ENCODE peak calls at places on chromosomes 3 and 15, in six cellular contexts. Y is fibroblast of the aortic adventitia, D is right lobe of liver, C is left ventricle myocardium inferior, H is neuronal stem cell, K is fibroblast of mammary gland. P is an unnamed sample.

GRCh38 chr15:79455361-79455760 is 23.2 kb downstream of the MINAR1 start:
- DNase-seq in Y (no peak), D (no peak), C (no peak), H (no peak), K (peak), P (no peak)

GRCh38 chr3:43782541-43782940 is 91.8 kb downstream of the ABHD5 start:
- DNase-seq in Y (no peak), D (no peak), C (no peak), H (no peak), K (no peak), P (no peak)

GRCh38 chr3:79236488-79236887 is 531.3 kb downstream of the ROBO1 start:
- DNase-seq in Y (no peak), D (no peak), C (no peak), H (no peak), K (no peak), P (no peak)

GRCh38 chr3:121995190-121996137 is 26.6 kb downstream of the ILDR1 start:
- DNase-seq in Y (peak), D (no peak), C (peak), H (peak), K (peak), P (peak)

GRCh38 chr15:75785771-75786563 is 57.3 kb upstream of the UBE2Q2 start:
- DNase-seq in Y (no peak), D (no peak), C (no peak), H (peak), K (no peak), P (no peak)

GRCh38 chr3:141642215-141642614 is 95.9 kb upstream of the RNF7 start:
- DNase-seq in Y (no peak), D (no peak), C (no peak), H (no peak), K (no peak), P (peak)

GRCh38 chr3:38655708-38656300 is 6.3 kb upstream of the SCN5A start:
- DNase-seq in Y (peak), D (no peak), C (no peak), H (no peak), K (peak), P (no peak)

GRCh38 chr3:136008732-136009456 is 43.4 kb downstream of the PPP2R3A start:
- DNase-seq in Y (no peak), D (no peak), C (no peak), H (no peak), K (peak), P (no peak)

GRCh38 chr3:127391436-127392145 is 103.7 kb upstream of the PRR20G start:
- DNase-seq in Y (no peak), D (no peak), C (peak), H (no peak), K (no peak), P (no peak)

GRCh38 chr3:169186596-169186995 is 476.9 kb downstream of the MECOM start:
- DNase-seq in Y (no peak), D (no peak), C (no peak), H (no peak), K (no peak), P (no peak)

GRCh38 chr3:152638707-152639450 is 196.1 kb upstream of the P2RY1 start:
- DNase-seq in Y (peak), D (no peak), C (no peak), H (no peak), K (peak), P (peak)

GRCh38 chr3:27576171-27576570 is 92.0 kb upstream of the SLC4A7 start:
- DNase-seq in Y (no peak), D (no peak), C (no peak), H (no peak), K (no peak), P (peak)

GRCh38 chr3:194424953-194425352 is 25.9 kb upstream of the GP5 start:
- DNase-seq in Y (no peak), D (no peak), C (no peak), H (no peak), K (no peak), P (no peak)

GRCh38 chr3:17770682-17771081 is 28.3 kb upstream of the TBC1D5 start:
- DNase-seq in Y (no peak), D (no peak), C (no peak), H (no peak), K (no peak), P (no peak)

GRCh38 chr3:171088984-171089754 is 62.6 kb upstream of the SLC2A2 start:
- DNase-seq in Y (peak), D (no peak), C (no peak), H (no peak), K (peak), P (peak)

GRCh38 chr3:39334205-39334604 is 4.7 kb downstream of the CCR8 start:
- DNase-seq in Y (no peak), D (no peak), C (no peak), H (no peak), K (no peak), P (no peak)

GRCh38 chr3:63911395-63911900 is 735 bp downstream of the SCAANT1 start:
- DNase-seq in Y (no peak), D (no peak), C (no peak), H (no peak), K (peak), P (no peak)

GRCh38 chr15:74060251-74060650 is 22.1 kb downstream of the GOLGA6A start:
- DNase-seq in Y (no peak), D (no peak), C (no peak), H (no peak), K (no peak), P (no peak)

GRCh38 chr3:107690522-107691138 is 167.9 kb downstream of the BBX start:
- DNase-seq in Y (peak), D (no peak), C (no peak), H (no peak), K (peak), P (peak)

GRCh38 chr3:72523409-72524172 is 324.7 kb downstream of the SHQ1 start:
- DNase-seq in Y (no peak), D (peak), C (peak), H (no peak), K (no peak), P (no peak)

GRCh38 chr15:95701410-95701809 is 629.1 kb upstream of the NR2F2 start:
- DNase-seq in Y (no peak), D (no peak), C (no peak), H (no peak), K (no peak), P (no peak)

GRCh38 chr3:195909645-195910498 is 1.5 kb upstream of the TNK2 start:
- DNase-seq in Y (peak), D (peak), C (peak), H (peak), K (peak), P (peak)

GRCh38 chr15:100873029-100873677 is 6.5 kb upstream of the ALDH1A3 start:
- DNase-seq in Y (peak), D (no peak), C (no peak), H (peak), K (peak), P (peak)

GRCh38 chr3:61563614-61564404 is 2.4 kb downstream of the PTPRG start:
- DNase-seq in Y (no peak), D (no peak), C (no peak), H (no peak), K (no peak), P (peak)

GRCh38 chr3:153161714-153162512 is at the start of gene RAP2B:
- DNase-seq in Y (peak), D (peak), C (peak), H (peak), K (peak), P (peak)

GRCh38 chr15:78630886-78631633 is 9.9 kb downstream of the CHRNB4 start:
- DNase-seq in Y (no peak), D (no peak), C (no peak), H (no peak), K (no peak), P (no peak)

GRCh38 chr3:41352526-41352925 is 153.2 kb downstream of the CTNNB1 start:
- DNase-seq in Y (no peak), D (no peak), C (no peak), H (no peak), K (no peak), P (no peak)

GRCh38 chr3:16379838-16380237 is 114.8 kb downstream of the OXNAD1 start:
- DNase-seq in Y (no peak), D (no peak), C (no peak), H (no peak), K (no peak), P (no peak)

GRCh38 chr3:49173116-49173791 is 1.9 kb downstream of the KLHDC8B start:
- DNase-seq in Y (peak), D (no peak), C (peak), H (peak), K (no peak), P (no peak)

GRCh38 chr3:60080648-60081047 is 1030.8 kb upstream of the CFAP20DC start:
- DNase-seq in Y (no peak), D (no peak), C (no peak), H (no peak), K (no peak), P (no peak)

GRCh38 chr15:93974804-93975481 is 256.4 kb upstream of the MCTP2 start:
- DNase-seq in Y (peak), D (no peak), C (no peak), H (peak), K (peak), P (peak)

GRCh38 chr3:33658039-33658438 is 60.0 kb downstream of the CLASP2 start:
- DNase-seq in Y (no peak), D (no peak), C (no peak), H (no peak), K (no peak), P (no peak)
- H3K4me3 ChIP-seq in Y (no peak), D (peak), C (peak), H (no peak), K (no peak), P (no peak)

DNA sequence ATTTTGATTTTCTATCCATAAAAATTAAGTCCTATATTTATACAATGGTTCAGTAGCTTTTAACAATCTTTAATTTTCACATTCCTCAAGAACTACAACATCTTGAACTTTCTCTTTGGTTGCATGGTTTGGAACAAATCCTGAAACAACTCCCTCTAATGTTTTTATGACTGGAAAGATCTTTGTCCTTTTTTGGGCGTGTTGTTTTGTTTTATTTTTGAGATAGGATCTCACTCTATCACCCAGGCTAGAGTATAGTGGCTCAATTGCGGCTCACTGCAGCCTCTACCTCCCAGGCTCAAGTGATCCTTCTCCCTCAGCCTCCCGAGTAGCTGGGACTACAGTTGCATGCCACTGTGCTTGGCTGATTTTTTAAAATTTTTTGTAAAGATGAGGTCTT is 4.0 kb downstream of the STX19 start:
- DNase-seq in Y (peak), D (no peak), C (no peak), H (no peak), K (peak), P (peak)
- H3K4me3 ChIP-seq in Y (no peak), D (no peak), C (no peak), H (no peak), K (no peak), P (no peak)

GRCh38 chr3:102699104-102699818 is 264.4 kb downstream of the ZPLD1 start:
- DNase-seq in Y (no peak), D (no peak), C (no peak), H (no peak), K (no peak), P (no peak)
- H3K4me3 ChIP-seq in Y (no peak), D (no peak), C (no peak), H (no peak), K (no peak), P (no peak)

GRCh38 chr15:67062365-67062985 is 2.9 kb upstream of the SMAD3 start:
- DNase-seq in Y (no peak), D (no peak), C (no peak), H (no peak), K (no peak), P (no peak)

GRCh38 chr15:67065531-67066005 is at the start of gene SMAD3:
- DNase-seq in Y (peak), D (peak), C (peak), H (peak), K (peak), P (peak)

GRCh38 chr15:67061811-67062348 is 3.5 kb upstream of the SMAD3 start:
- DNase-seq in Y (no peak), D (no peak), C (no peak), H (no peak), K (no peak), P (no peak)

GRCh38 chr15:67064607-67065530 is 533 bp upstream of the SMAD3 start:
- DNase-seq in Y (no peak), D (no peak), C (peak), H (peak), K (no peak), P (no peak)

DNA sequence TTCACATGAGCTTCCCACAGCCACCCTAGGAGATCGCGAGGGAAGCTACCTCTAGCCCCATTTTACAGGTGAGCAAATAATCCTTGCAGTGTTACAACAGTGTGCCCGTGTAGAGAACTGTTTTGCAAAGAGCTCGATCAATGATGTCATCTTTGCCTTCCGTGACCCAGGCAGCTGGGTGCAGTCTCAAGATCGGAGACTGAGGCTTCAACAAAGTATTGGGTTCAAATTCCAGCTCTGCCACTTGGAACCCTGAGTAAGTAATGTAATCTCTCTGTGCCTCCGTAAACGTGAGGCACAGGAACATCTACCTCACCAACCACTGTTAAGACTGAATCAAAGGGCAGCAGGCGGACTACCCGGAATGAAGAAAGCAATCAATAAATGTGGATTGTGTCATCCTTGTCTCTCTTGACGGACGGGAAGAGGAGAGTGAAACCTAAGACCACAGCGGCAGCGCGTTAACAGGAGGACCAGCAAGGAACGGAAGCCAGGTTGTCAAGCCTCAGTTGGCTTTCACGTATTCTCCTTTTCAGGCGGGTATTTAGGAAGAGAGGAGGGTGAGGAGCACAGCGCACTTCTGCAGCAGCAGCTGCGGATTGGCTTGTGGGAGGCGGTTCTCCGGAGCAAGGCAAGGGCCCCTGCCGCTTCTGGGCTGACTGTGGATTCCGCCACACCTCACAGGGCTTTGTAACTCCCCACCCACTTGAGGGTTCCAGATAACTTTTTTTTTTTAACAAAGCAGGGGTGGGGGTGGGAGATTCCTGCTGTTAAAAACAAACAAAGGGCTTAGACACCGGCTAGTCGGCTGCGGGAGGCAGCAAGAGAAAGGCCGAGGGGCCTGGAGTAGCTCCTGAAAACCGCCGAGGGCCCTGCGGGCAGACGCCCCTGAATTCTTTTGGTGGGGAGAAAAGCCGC is 1.5 kb upstream of the SMAD3 start:
- DNase-seq in Y (no peak), D (peak), C (peak), H (peak), K (no peak), P (no peak)
- H3K4me3 ChIP-seq in Y (no peak), D (peak), C (peak), H (no peak), K (no peak), P (no peak)

GRCh38 chr3:125353128-125353527 is 22.0 kb downstream of the ZNF148 start:
- DNase-seq in Y (peak), D (no peak), C (no peak), H (no peak), K (no peak), P (no peak)
- H3K4me3 ChIP-seq in Y (no peak), D (no peak), C (no peak), H (no peak), K (no peak), P (no peak)

GRCh38 chr3:105022813-105023212 is 343.9 kb upstream of the ALCAM start:
- DNase-seq in Y (no peak), D (no peak), C (no peak), H (no peak), K (no peak), P (no peak)
- H3K4me3 ChIP-seq in Y (no peak), D (no peak), C (no peak), H (no peak), K (no peak), P (no peak)

GRCh38 chr15:51621917-51622268 is 678 bp downstream of the DMXL2 start:
- DNase-seq in Y (peak), D (peak), C (peak), H (peak), K (peak), P (peak)

GRCh38 chr15:51619331-51620033 is 3.1 kb downstream of the DMXL2 start:
- DNase-seq in Y (no peak), D (no peak), C (no peak), H (no peak), K (no peak), P (no peak)

GRCh38 chr15:51622269-51623180 is at the start of gene DMXL2:
- DNase-seq in Y (peak), D (peak), C (peak), H (peak), K (peak), P (peak)

GRCh38 chr15:51620647-51621046 is 1.9 kb downstream of the DMXL2 start:
- DNase-seq in Y (no peak), D (no peak), C (no peak), H (no peak), K (no peak), P (no peak)

GRCh38 chr15:51621155-51621554 is 1.4 kb downstream of the DMXL2 start:
- DNase-seq in Y (no peak), D (no peak), C (no peak), H (no peak), K (no peak), P (no peak)
- H3K4me3 ChIP-seq in Y (peak), D (peak), C (peak), H (no peak), K (peak), P (peak)

DNA sequence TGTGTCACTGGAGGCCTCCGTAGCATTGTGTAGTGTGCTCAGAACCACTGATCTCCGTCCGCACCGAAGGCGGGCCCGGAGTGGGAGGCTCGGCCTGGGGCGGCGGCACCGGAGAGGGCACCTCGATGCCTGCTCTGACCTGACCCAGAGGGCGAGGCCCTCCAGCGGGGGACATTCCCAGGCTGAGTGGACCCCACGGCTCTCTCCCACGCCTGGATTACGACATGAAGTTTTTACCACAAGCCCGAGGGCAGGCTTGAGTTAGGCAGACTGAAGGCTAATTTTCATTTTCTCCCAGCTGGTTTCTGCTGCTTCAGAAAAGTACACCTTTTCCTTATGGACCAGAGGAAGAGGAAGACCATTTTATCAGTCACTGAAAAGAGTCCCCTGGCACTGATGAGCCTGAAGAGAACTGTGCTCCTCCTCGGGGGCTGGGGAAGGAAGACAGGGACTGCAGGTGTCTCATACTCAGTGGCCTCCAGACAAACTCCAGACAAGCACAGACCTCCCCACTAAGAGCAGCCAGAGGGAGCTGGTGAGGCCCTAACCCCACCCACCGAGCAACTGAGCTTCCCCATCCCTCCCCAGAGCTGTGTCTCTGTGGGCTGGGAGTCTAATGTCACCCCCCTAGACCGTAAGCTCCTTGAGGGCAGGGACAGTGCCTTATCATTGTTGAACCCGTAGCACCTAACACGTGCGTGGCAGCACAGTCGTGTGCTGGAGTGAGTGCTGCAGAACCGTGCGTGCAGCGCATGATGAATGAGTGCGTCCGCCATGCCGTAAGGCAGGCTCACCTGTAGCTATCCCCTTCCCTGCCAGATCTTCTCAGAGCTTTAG is 74.5 kb upstream of the BLM start:
- DNase-seq in Y (no peak), D (no peak), C (no peak), H (no peak), K (no peak), P (no peak)
- H3K4me3 ChIP-seq in Y (no peak), D (no peak), C (no peak), H (peak), K (no peak), P (no peak)

P was measured in AG10803.